ENCODE peak calls at places on chromosomes 11 and 22, in eight cellular contexts. X, Z, U, R, E, B, L and O are unnamed samples.
A peak's percentile ranks its signal among the peaks of the same experiment; 100 is the strongest.

GRCh38 chr11:35363246-35364100 is 55.9 kb downstream of the SLC1A2 start:
- DNase-seq in X (no peak), Z (peak; percentile 80), U (peak; percentile 54), R (peak; percentile 39), E (no peak), B (no peak), L (peak; percentile 20), O (no peak)

GRCh38 chr22:49464024-49464423 is 363.6 kb downstream of the BRD1 start:
- DNase-seq in X (no peak), Z (no peak), U (no peak), R (no peak), E (no peak), B (no peak), L (no peak), O (no peak)

GRCh38 chr11:61083601-61084147 is 18.6 kb upstream of the CD5 start:
- DNase-seq in X (no peak), Z (no peak), U (no peak), R (no peak), E (no peak), B (no peak), L (no peak), O (peak; percentile 20)

GRCh38 chr11:86438685-86439084 is 64.0 kb downstream of the CCDC81 start:
- DNase-seq in X (peak; percentile 75), Z (no peak), U (no peak), R (no peak), E (no peak), B (no peak), L (no peak), O (no peak)

GRCh38 chr11:69448471-69449284 is 32.8 kb upstream of the LINC01488 start:
- DNase-seq in X (no peak), Z (no peak), U (no peak), R (no peak), E (peak; percentile 53), B (no peak), L (no peak), O (no peak)

GRCh38 chr22:49780281-49780991 is 47.2 kb downstream of the BRD1 start:
- DNase-seq in X (no peak), Z (no peak), U (no peak), R (no peak), E (no peak), B (no peak), L (no peak), O (no peak)

GRCh38 chr11:13215157-13215556 is 62.4 kb upstream of the BMAL1 start:
- DNase-seq in X (peak; percentile 95), Z (no peak), U (no peak), R (no peak), E (no peak), B (peak; percentile 71), L (no peak), O (no peak)

GRCh38 chr22:40627612-40628011 is 8.9 kb downstream of the MRTFA start:
- DNase-seq in X (no peak), Z (no peak), U (no peak), R (no peak), E (no peak), B (no peak), L (no peak), O (no peak)

GRCh38 chr22:30857791-30858190 is 110.8 kb downstream of the MORC2 start:
- DNase-seq in X (no peak), Z (no peak), U (no peak), R (no peak), E (no peak), B (no peak), L (no peak), O (no peak)

GRCh38 chr11:100670140-100670539 is 16.9 kb upstream of the ARHGAP42 start:
- DNase-seq in X (no peak), Z (no peak), U (no peak), R (no peak), E (no peak), B (no peak), L (no peak), O (no peak)

GRCh38 chr11:71221201-71221600 is 31.2 kb downstream of the SHANK2 start:
- DNase-seq in X (no peak), Z (peak; percentile 38), U (no peak), R (no peak), E (peak; percentile 35), B (no peak), L (no peak), O (no peak)

GRCh38 chr22:26673485-26673884 is 16.1 kb downstream of the MIAT start:
- DNase-seq in X (no peak), Z (no peak), U (no peak), R (no peak), E (no peak), B (no peak), L (no peak), O (no peak)

GRCh38 chr11:79150320-79150719 is 290.5 kb downstream of the TENM4 start:
- DNase-seq in X (no peak), Z (no peak), U (no peak), R (no peak), E (no peak), B (no peak), L (no peak), O (no peak)

GRCh38 chr22:19478466-19479357 is at the start of gene UFD1:
- DNase-seq in X (peak; percentile 81), Z (peak; percentile 91), U (peak; percentile 93), R (peak; percentile 84), E (peak; percentile 95), B (peak; percentile 40), L (peak; percentile 88), O (peak; percentile 83)

GRCh38 chr11:113697798-113698407 is 8.2 kb downstream of the TMPRSS5 start:
- DNase-seq in X (no peak), Z (no peak), U (no peak), R (no peak), E (no peak), B (no peak), L (no peak), O (no peak)

GRCh38 chr22:27420186-27420816 is 381.3 kb downstream of the MN1 start:
- DNase-seq in X (peak; percentile 25), Z (no peak), U (no peak), R (no peak), E (peak; percentile 29), B (no peak), L (no peak), O (no peak)

GRCh38 chr11:64358907-64359711 is at the start of gene RPS6KA4:
- DNase-seq in X (peak; percentile 58), Z (no peak), U (peak; percentile 80), R (peak; percentile 75), E (peak; percentile 92), B (peak; percentile 71), L (peak; percentile 77), O (peak; percentile 72)

DNA sequence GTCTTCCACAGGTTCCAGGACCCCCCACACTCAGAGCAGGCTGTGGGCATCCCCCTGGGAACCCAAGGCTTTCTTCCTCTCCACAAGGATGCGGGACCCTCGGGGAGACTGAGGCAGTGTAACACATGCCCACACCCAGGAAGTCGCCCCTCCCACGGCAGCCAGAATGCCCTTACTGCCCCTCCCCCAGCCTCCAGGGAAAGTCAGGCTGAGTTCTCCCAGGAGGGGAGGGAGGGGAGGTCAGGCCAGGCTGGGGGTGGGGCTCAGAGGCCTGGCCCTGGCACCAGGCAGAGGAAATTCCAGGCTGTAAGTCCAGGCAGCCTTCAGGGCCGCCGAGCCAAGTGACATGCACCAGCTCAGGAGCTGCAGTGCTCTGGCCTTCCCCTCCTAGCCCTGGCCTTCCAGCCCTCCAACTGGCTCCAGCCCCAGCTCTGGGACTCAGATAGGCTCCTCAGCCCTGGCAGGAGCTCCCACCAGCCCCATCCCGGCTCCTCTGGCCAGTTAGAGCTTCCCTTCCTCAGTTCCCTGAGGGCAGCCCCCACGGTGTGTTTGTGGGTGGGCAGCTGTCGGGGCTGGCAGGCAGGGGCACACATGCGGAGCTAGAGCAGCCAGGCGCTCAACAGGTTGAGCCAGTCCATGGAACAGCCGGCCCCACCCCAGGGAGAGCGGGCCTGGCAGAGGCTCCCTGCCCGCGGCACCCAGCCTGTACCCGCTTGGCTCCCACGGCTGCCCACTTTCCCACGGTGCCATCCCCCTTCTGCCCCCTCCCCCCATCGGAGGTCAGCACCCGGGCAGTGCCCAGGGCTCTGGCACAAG is 3.6 kb downstream of the BCL9L start:
- DNase-seq in X (peak; percentile 56), Z (peak; percentile 96), U (peak; percentile 95), R (peak; percentile 84), E (peak; percentile 83), B (no peak), L (peak; percentile 95), O (peak; percentile 91)
- TF ChIP-seq POLR2A in X (no peak), Z (peak; percentile 75), U (no peak), R (peak; percentile 51), E (no peak), B (peak; percentile 39), L (peak; percentile 83), O (peak; percentile 71)

DNA sequence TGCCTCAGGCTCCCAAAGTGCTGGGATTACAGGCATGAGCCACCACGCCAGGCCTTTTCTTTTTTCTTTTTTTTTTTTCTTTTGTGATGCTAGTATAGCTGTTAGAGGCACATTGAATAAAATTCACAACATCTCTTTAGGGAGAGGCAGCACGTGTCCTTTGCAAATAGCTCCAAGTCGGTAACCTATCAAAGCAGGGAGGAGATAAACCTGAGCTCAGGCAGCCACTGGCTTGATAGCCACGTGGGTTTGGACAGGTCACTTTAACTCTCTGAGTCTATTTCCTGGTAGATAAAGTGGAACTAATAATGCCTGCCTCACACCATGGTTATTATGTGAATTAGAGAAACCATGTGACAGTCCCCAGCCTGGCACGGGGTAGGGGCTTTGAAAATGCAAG is 43.1 kb upstream of the ATXN10 start:
- DNase-seq in X (no peak), Z (no peak), U (no peak), R (no peak), E (peak; percentile 21), B (no peak), L (peak; percentile 36), O (peak; percentile 32)
- H3K4me3 ChIP-seq in X (no peak overlapping the region), Z (no peak overlapping the region), U (no peak overlapping the region), R (no peak overlapping the region), E (no peak overlapping the region), B (no peak overlapping the region), L (no peak overlapping the region), O (no peak overlapping the region)

GRCh38 chr22:37624876-37625275 is 14.6 kb upstream of the SH3BP1 start:
- DNase-seq in X (no peak), Z (no peak), U (no peak), R (no peak), E (no peak), B (no peak), L (no peak), O (no peak)

GRCh38 chr22:37627091-37627490 is 12.4 kb upstream of the SH3BP1 start:
- DNase-seq in X (no peak), Z (no peak), U (no peak), R (no peak), E (no peak), B (no peak), L (no peak), O (no peak)

GRCh38 chr22:37626144-37626543 is 13.3 kb upstream of the SH3BP1 start:
- DNase-seq in X (peak; percentile 43), Z (peak; percentile 98), U (peak; percentile 88), R (peak; percentile 92), E (peak; percentile 76), B (no peak), L (peak; percentile 52), O (peak; percentile 79)

GRCh38 chr22:37626556-37627075 is 12.9 kb upstream of the SH3BP1 start:
- DNase-seq in X (no peak), Z (no peak), U (no peak), R (no peak), E (no peak), B (no peak), L (no peak), O (no peak)

GRCh38 chr22:37625737-37626136 is 13.7 kb upstream of the SH3BP1 start:
- DNase-seq in X (no peak), Z (no peak), U (no peak), R (no peak), E (no peak), B (no peak), L (no peak), O (no peak)
- H3K27ac ChIP-seq in X (no peak overlapping the region), Z (peak overlapping the region; percentile 82), U (peak overlapping the region; percentile 66), R (peak overlapping the region; percentile 87), E (peak overlapping the region; percentile 23), B (no peak overlapping the region), L (no peak overlapping the region), O (peak overlapping the region; percentile 49)

GRCh38 chr11:67287355-67288197 is 1.5 kb upstream of the ANKRD13D start:
- DNase-seq in X (no peak), Z (peak; percentile 59), U (peak; percentile 22), R (no peak), E (peak; percentile 86), B (no peak), L (no peak), O (no peak)
- TF ChIP-seq POLR2A in X (no peak), Z (no peak), U (no peak), R (no peak), E (no peak), B (no peak), L (no peak), O (no peak)